ENCODE peak calls at places on chromosome 13, in seven cellular contexts. One of them, this sample, is unnamed.

GRCh38 chr13:26971990-26972888 is 199.4 kb downstream of the USP12 start:
- DNase-seq in IMR-90: peak; percentile 20
- DNase-seq in mesendoderm: peak; percentile 84
- DNase-seq in neuronal stem cell: peak; percentile 21
- DNase-seq in H9: peak; percentile 83
- DNase-seq in mesenchymal stem cell: peak; percentile 48
- DNase-seq in H1: peak; percentile 15
- DNase-seq in this sample: peak; percentile 56

GRCh38 chr13:58960909-58961308 is 1202.8 kb downstream of the DIAPH3 start:
- DNase-seq in IMR-90: peak; percentile 2
- DNase-seq in mesendoderm: peak; percentile 46
- DNase-seq in neuronal stem cell: no peak
- DNase-seq in H9: no peak
- DNase-seq in mesenchymal stem cell: peak; percentile 56
- DNase-seq in H1: no peak
- DNase-seq in this sample: no peak

GRCh38 chr13:45162821-45163220 is 38.0 kb downstream of the KCTD4 start:
- DNase-seq in IMR-90: peak; percentile 95
- DNase-seq in mesendoderm: no peak
- DNase-seq in neuronal stem cell: no peak
- DNase-seq in H9: no peak
- DNase-seq in mesenchymal stem cell: peak; percentile 85
- DNase-seq in H1: no peak
- DNase-seq in this sample: no peak

GRCh38 chr13:112506046-112506445 is 81.9 kb downstream of the TUBGCP3 start:
- DNase-seq in IMR-90: no peak
- DNase-seq in mesendoderm: no peak
- DNase-seq in neuronal stem cell: no peak
- DNase-seq in H9: no peak
- DNase-seq in mesenchymal stem cell: no peak
- DNase-seq in H1: no peak
- DNase-seq in this sample: no peak

GRCh38 chr13:111789011-111789410 is 277.9 kb upstream of the SOX1 start:
- DNase-seq in IMR-90: no peak
- DNase-seq in mesendoderm: no peak
- DNase-seq in neuronal stem cell: no peak
- DNase-seq in H9: no peak
- DNase-seq in mesenchymal stem cell: no peak
- DNase-seq in H1: no peak
- DNase-seq in this sample: no peak

GRCh38 chr13:100644328-100644727 is 30.3 kb downstream of the TMTC4 start:
- DNase-seq in IMR-90: peak; percentile 37
- DNase-seq in mesendoderm: peak; percentile 5
- DNase-seq in neuronal stem cell: no peak
- DNase-seq in H9: no peak
- DNase-seq in mesenchymal stem cell: no peak
- DNase-seq in H1: no peak
- DNase-seq in this sample: no peak

GRCh38 chr13:110517505-110518149 is 43.9 kb downstream of the RAB20 start:
- DNase-seq in IMR-90: no peak
- DNase-seq in mesendoderm: no peak
- DNase-seq in neuronal stem cell: no peak
- DNase-seq in H9: no peak
- DNase-seq in mesenchymal stem cell: no peak
- DNase-seq in H1: no peak
- DNase-seq in this sample: no peak

GRCh38 chr13:94987081-94987480 is 274.7 kb upstream of the SOX21 start:
- DNase-seq in IMR-90: no peak
- DNase-seq in mesendoderm: no peak
- DNase-seq in neuronal stem cell: no peak
- DNase-seq in H9: no peak
- DNase-seq in mesenchymal stem cell: no peak
- DNase-seq in H1: no peak
- DNase-seq in this sample: no peak

GRCh38 chr13:49292742-49293498 is 45.2 kb downstream of the CDADC1 start:
- DNase-seq in IMR-90: peak; percentile 96
- DNase-seq in mesendoderm: no peak
- DNase-seq in neuronal stem cell: no peak
- DNase-seq in H9: no peak
- DNase-seq in mesenchymal stem cell: peak; percentile 74
- DNase-seq in H1: no peak
- DNase-seq in this sample: no peak

GRCh38 chr13:35927554-35927953 is 203.6 kb downstream of the DCLK1 start:
- DNase-seq in IMR-90: peak; percentile 97
- DNase-seq in mesendoderm: peak; percentile 78
- DNase-seq in neuronal stem cell: no peak
- DNase-seq in H9: no peak
- DNase-seq in mesenchymal stem cell: peak; percentile 61
- DNase-seq in H1: no peak
- DNase-seq in this sample: peak; percentile 2

DNA sequence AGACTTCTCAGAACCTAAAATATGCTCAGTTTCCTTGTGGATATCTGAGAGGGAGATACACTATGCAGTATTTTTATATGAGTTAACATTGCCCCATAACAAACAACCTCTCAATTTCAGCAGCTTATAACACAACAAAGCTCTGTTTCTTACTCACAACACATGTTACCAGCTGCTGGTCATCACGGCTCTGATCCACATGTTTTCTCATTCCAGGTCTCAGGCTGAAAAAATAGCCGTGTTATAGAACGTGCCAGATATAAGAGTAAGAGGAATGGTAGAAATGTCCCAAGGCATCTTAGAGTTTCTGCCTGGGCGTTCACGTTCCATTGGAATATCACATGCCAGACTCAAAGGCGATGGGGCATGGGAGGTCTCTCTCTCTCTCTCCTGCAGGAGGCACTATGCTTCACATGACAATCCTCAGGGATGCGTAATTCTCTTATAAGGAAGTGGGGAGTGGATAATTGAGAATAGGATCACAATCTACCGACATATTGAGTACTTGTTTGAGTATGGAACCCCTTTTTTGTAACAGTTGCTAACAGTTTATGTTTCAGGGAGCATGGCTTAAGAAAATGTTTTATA is 246.6 kb downstream of the NHLRC3 start:
- DNase-seq in IMR-90: peak; percentile 1
- DNase-seq in mesendoderm: peak; percentile 50
- DNase-seq in neuronal stem cell: no peak
- DNase-seq in H9: peak; percentile 41
- DNase-seq in mesenchymal stem cell: no peak
- DNase-seq in H1: no peak
- DNase-seq in this sample: peak; percentile 87
- H4K8ac ChIP-seq in IMR-90: no peak overlapping the region
- H4K8ac ChIP-seq in mesendoderm: no peak overlapping the region
- H4K8ac ChIP-seq in neuronal stem cell: no peak overlapping the region
- H4K8ac ChIP-seq in H9: no peak overlapping the region
- H4K8ac ChIP-seq in mesenchymal stem cell: no peak overlapping the region
- H4K8ac ChIP-seq in H1: no peak overlapping the region
- H4K8ac ChIP-seq in this sample: no peak overlapping the region

GRCh38 chr13:23348270-23349126 is 85.0 kb downstream of the SACS start:
- DNase-seq in IMR-90: no peak
- DNase-seq in mesendoderm: peak; percentile 17
- DNase-seq in neuronal stem cell: no peak
- DNase-seq in H9: no peak
- DNase-seq in mesenchymal stem cell: no peak
- DNase-seq in H1: no peak
- DNase-seq in this sample: no peak

GRCh38 chr13:23352161-23352560 is 81.3 kb downstream of the SACS start:
- DNase-seq in IMR-90: no peak
- DNase-seq in mesendoderm: no peak
- DNase-seq in neuronal stem cell: no peak
- DNase-seq in H9: no peak
- DNase-seq in mesenchymal stem cell: no peak
- DNase-seq in H1: no peak
- DNase-seq in this sample: no peak

GRCh38 chr13:23347601-23348000 is 85.9 kb downstream of the SACS start:
- DNase-seq in IMR-90: no peak
- DNase-seq in mesendoderm: no peak
- DNase-seq in neuronal stem cell: no peak
- DNase-seq in H9: no peak
- DNase-seq in mesenchymal stem cell: no peak
- DNase-seq in H1: no peak
- DNase-seq in this sample: no peak

GRCh38 chr13:23349127-23349897 is 84.2 kb downstream of the SACS start:
- DNase-seq in IMR-90: no peak
- DNase-seq in mesendoderm: no peak
- DNase-seq in neuronal stem cell: no peak
- DNase-seq in H9: no peak
- DNase-seq in mesenchymal stem cell: no peak
- DNase-seq in H1: no peak
- DNase-seq in this sample: no peak

DNA sequence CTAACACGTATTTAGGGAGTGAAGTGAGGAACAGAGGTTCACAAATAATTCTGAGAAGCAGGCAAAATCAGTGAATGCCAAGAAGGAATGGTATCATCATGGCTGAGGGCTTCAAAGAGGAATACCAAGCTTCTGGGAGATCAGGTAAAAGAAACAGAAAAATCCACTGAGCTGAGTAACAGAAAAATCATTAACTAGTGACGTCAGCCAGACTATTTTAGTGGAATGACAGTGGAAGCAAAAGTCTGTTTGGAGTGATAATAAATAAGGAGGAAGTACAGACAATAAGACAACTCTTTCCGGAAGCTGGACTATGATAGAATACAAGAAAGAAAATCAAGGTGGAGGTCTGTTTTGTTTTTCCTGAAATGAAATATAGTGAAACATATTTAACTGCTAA is 83.5 kb downstream of the SACS start:
- DNase-seq in IMR-90: no peak
- DNase-seq in mesendoderm: no peak
- DNase-seq in neuronal stem cell: no peak
- DNase-seq in H9: no peak
- DNase-seq in mesenchymal stem cell: no peak
- DNase-seq in H1: no peak
- DNase-seq in this sample: no peak
- H3K27ac ChIP-seq in IMR-90: no peak overlapping the region
- H3K27ac ChIP-seq in mesendoderm: no peak overlapping the region
- H3K27ac ChIP-seq in neuronal stem cell: no peak overlapping the region
- H3K27ac ChIP-seq in H9: no peak overlapping the region
- H3K27ac ChIP-seq in mesenchymal stem cell: peak overlapping the region; percentile 98
- H3K27ac ChIP-seq in H1: no peak overlapping the region
- H3K27ac ChIP-seq in this sample: no peak overlapping the region

DNA sequence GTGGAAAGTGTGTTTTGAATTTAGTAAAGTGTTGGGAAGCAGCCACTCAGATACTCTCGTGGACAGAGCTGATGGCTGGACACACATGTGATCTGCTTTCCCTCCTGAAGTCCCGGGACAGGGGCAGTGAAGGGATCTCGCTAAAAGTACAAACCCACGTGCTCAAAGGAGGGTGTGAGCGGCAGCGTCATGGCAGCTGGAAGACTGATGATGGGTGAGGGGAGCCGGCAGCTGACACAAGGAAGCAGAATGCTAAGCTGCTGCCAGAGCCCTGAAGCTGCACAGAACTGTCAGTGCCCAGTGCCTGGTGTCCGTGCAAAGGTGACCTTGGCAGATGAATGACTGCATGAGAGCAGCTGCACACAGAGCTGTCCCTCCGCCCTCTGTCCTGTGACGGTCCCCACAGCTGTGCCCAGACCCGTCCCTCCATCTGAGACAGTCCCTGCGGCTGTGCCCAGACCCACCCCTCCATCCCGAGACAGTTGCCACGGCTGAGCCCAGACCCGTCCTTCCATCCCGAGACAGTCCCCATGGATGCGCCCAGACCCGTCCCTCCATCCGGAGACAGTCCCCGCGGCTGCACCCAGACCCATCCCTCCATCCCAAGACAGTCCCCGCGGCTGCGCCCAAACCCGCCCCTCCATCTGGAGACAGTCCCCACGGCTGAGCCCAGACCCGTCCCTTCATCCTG is 29.6 kb upstream of the TMEM255B start:
- DNase-seq in IMR-90: no peak
- DNase-seq in mesendoderm: no peak
- DNase-seq in neuronal stem cell: no peak
- DNase-seq in H9: no peak
- DNase-seq in mesenchymal stem cell: no peak
- DNase-seq in H1: no peak
- DNase-seq in this sample: no peak
- H4K8ac ChIP-seq in IMR-90: no peak overlapping the region
- H4K8ac ChIP-seq in mesendoderm: no peak overlapping the region
- H4K8ac ChIP-seq in neuronal stem cell: no peak overlapping the region
- H4K8ac ChIP-seq in H9: no peak overlapping the region
- H4K8ac ChIP-seq in mesenchymal stem cell: no peak overlapping the region
- H4K8ac ChIP-seq in H1: no peak overlapping the region
- H4K8ac ChIP-seq in this sample: no peak overlapping the region

GRCh38 chr13:99498304-99499161 is 2.7 kb upstream of the TM9SF2 start:
- DNase-seq in IMR-90: peak; percentile 95
- DNase-seq in mesendoderm: peak; percentile 99
- DNase-seq in neuronal stem cell: peak; percentile 94
- DNase-seq in H9: peak; percentile 100
- DNase-seq in mesenchymal stem cell: peak; percentile 97
- DNase-seq in H1: peak; percentile 98
- DNase-seq in this sample: peak; percentile 99

GRCh38 chr13:99500839-99501134 is 485 bp upstream of the TM9SF2 start:
- DNase-seq in IMR-90: no peak
- DNase-seq in mesendoderm: no peak
- DNase-seq in neuronal stem cell: no peak
- DNase-seq in H9: no peak
- DNase-seq in mesenchymal stem cell: no peak
- DNase-seq in H1: no peak
- DNase-seq in this sample: no peak

GRCh38 chr13:99501135-99501951 is at the start of gene TM9SF2:
- DNase-seq in IMR-90: peak; percentile 97
- DNase-seq in mesendoderm: peak; percentile 99
- DNase-seq in neuronal stem cell: peak; percentile 98
- DNase-seq in H9: peak; percentile 99
- DNase-seq in mesenchymal stem cell: peak; percentile 97
- DNase-seq in H1: peak; percentile 93
- DNase-seq in this sample: peak; percentile 99

GRCh38 chr13:99496322-99497142 is 4.7 kb upstream of the TM9SF2 start:
- DNase-seq in IMR-90: peak; percentile 15
- DNase-seq in mesendoderm: peak; percentile 14
- DNase-seq in neuronal stem cell: no peak
- DNase-seq in H9: peak; percentile 49
- DNase-seq in mesenchymal stem cell: peak; percentile 13
- DNase-seq in H1: no peak
- DNase-seq in this sample: no peak

DNA sequence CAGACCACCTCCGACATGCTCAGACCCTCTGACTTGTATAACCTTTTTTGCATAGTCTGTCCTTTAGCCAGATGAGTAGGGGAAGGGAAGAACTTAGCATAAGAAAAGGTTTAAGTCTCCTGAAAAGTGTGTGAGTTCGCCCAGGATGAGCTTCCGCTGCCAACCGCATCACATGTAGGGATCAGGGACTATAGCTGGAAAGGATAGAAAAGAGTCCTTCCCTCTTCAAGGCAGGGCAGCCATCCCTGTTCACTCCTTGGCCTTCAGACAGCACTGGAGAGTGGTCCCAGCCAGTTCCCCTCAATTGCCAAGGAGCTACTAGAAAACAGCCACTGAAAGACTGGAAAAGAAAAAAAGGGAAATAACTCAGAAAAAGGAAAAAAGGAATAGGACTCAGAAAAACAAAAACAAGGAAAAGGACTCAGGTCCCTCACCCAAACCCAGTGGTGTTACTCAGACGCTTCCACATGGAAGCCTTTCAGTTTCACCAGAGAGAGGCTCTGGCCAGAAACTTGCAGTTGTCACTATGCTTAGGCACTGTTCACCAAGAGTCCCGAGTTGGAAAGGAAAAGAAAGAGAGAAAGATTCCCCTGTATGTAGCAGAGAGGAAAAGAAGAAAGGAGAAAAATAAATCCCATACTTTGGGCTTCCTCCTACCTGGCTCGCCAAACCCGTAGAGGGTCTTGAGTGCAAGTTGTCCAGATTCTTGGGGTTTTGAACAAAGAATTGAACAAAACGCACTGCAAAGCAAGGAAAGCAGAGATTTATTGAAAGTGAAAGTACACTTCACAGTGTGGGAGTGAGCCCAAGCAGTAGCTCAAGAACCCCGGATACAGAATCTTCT is 5.6 kb upstream of the TM9SF2 start:
- DNase-seq in IMR-90: no peak
- DNase-seq in mesendoderm: no peak
- DNase-seq in neuronal stem cell: no peak
- DNase-seq in H9: no peak
- DNase-seq in mesenchymal stem cell: peak; percentile 6
- DNase-seq in H1: no peak
- DNase-seq in this sample: no peak
- H3K27ac ChIP-seq in IMR-90: no peak overlapping the region
- H3K27ac ChIP-seq in mesendoderm: no peak overlapping the region
- H3K27ac ChIP-seq in neuronal stem cell: no peak overlapping the region
- H3K27ac ChIP-seq in H9: no peak overlapping the region
- H3K27ac ChIP-seq in mesenchymal stem cell: no peak overlapping the region
- H3K27ac ChIP-seq in H1: no peak overlapping the region
- H3K27ac ChIP-seq in this sample: no peak overlapping the region

This sample was measured in trophoblast cell.